ENCODE peak calls at places on chromosomes 13 and 19, in seven cellular contexts. One of them, this sample, is unnamed.

GRCh38 chr13:99681695-99682094 is 180.4 kb downstream of the TM9SF2 start:
- DNase-seq in HepG2: no peak
- DNase-seq in HCT116: no peak
- DNase-seq in GM12878: no peak
- DNase-seq in SK-N-SH: no peak
- DNase-seq in H1: no peak
- DNase-seq in K562: no peak
- DNase-seq in this sample: no peak

GRCh38 chr19:4446801-4447200 is 10.8 kb downstream of the UBXN6 start:
- DNase-seq in HepG2: no peak
- DNase-seq in K562: no peak
- DNase-seq in SK-N-SH: no peak
- DNase-seq in GM12878: no peak
- DNase-seq in H1: no peak
- DNase-seq in HCT116: no peak
- DNase-seq in this sample: no peak

GRCh38 chr19:15195381-15195964 is 5.3 kb downstream of the NOTCH3 start:
- DNase-seq in SK-N-SH: peak
- DNase-seq in HCT116: no peak
- DNase-seq in GM12878: no peak
- DNase-seq in H1: peak
- DNase-seq in K562: no peak
- DNase-seq in HepG2: no peak
- DNase-seq in this sample: peak

GRCh38 chr19:1355258-1355973 is 28.3 kb upstream of the NDUFS7 start:
- DNase-seq in K562: peak
- DNase-seq in H1: no peak
- DNase-seq in GM12878: no peak
- DNase-seq in HepG2: no peak
- DNase-seq in HCT116: no peak
- DNase-seq in SK-N-SH: peak
- DNase-seq in this sample: no peak

GRCh38 chr13:66835040-66835628 is 395.0 kb downstream of the PCDH9 start:
- DNase-seq in HepG2: peak
- DNase-seq in HCT116: no peak
- DNase-seq in K562: peak
- DNase-seq in H1: no peak
- DNase-seq in SK-N-SH: peak
- DNase-seq in GM12878: no peak
- DNase-seq in this sample: no peak

GRCh38 chr13:56332671-56333070 is 808.0 kb upstream of the PRR20A start:
- DNase-seq in HCT116: no peak
- DNase-seq in K562: no peak
- DNase-seq in GM12878: no peak
- DNase-seq in H1: no peak
- DNase-seq in HepG2: no peak
- DNase-seq in SK-N-SH: no peak
- DNase-seq in this sample: no peak

GRCh38 chr13:97211986-97212385 is 10.1 kb upstream of the MBNL2 start:
- DNase-seq in SK-N-SH: no peak
- DNase-seq in GM12878: no peak
- DNase-seq in HCT116: no peak
- DNase-seq in H1: no peak
- DNase-seq in K562: no peak
- DNase-seq in HepG2: no peak
- DNase-seq in this sample: no peak

GRCh38 chr19:1457892-1458291 is 8.0 kb downstream of the APC2 start:
- DNase-seq in HepG2: no peak
- DNase-seq in H1: no peak
- DNase-seq in SK-N-SH: no peak
- DNase-seq in K562: no peak
- DNase-seq in GM12878: no peak
- DNase-seq in HCT116: no peak
- DNase-seq in this sample: no peak

GRCh38 chr13:51453959-51454703 is 1.3 kb upstream of the INTS6 start:
- DNase-seq in H1: no peak
- DNase-seq in K562: peak
- DNase-seq in HepG2: no peak
- DNase-seq in GM12878: no peak
- DNase-seq in SK-N-SH: peak
- DNase-seq in HCT116: no peak
- DNase-seq in this sample: peak

DNA sequence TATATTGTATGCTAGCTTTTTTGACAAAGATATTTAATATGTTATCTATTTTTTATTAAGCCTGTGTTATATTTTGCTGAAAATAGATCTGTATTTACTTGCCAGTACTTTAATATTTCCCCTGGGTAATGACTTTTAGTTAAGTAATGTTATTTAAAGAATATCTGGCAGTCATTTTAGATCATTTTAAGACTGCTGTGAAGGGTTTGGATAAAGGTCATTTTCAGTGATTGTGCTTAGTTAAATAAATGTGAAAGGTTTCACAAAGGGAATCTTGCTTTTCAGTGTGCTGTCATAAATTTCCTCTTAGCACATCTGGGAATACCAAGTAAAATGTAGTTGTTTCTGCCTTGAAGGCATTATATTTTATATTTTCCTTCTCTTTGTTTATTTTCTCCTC is 88.0 kb downstream of the MAB21L1 start:
- DNase-seq in SK-N-SH: no peak
- DNase-seq in HepG2: no peak
- DNase-seq in H1: no peak
- DNase-seq in HCT116: no peak
- DNase-seq in GM12878: no peak
- DNase-seq in K562: no peak
- DNase-seq in this sample: no peak
- TF ChIP-seq JUND in SK-N-SH: no peak
- TF ChIP-seq JUND in HepG2: no peak
- TF ChIP-seq JUND in H1: no peak
- TF ChIP-seq JUND in HCT116: no peak
- TF ChIP-seq JUND in GM12878: no peak
- TF ChIP-seq JUND in K562: no peak
- TF ChIP-seq JUND in this sample: no peak

DNA sequence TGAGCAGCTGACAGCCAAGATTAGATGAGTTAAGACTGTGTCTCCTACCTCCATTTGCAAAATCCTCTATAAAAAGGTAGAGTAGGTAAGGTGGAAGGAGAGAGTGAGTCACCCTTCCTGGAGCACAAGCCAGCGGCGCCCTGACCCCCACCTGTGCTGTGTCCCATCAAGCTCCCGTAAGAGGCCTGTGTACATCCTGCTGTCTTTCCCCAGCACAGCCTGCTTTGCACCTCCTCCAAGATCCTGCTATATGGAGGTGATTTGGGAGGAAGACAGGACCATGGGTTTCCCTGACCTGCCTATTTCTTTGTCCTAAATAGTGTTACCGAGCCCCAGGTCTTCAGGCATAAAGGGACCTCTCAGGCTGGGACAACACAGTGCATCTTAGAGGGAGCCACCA is 62.3 kb upstream of the UQCRFS1 start:
- DNase-seq in K562: no peak
- DNase-seq in GM12878: no peak
- DNase-seq in HCT116: no peak
- DNase-seq in SK-N-SH: no peak
- DNase-seq in HepG2: no peak
- DNase-seq in H1: no peak
- DNase-seq in this sample: no peak
- TF ChIP-seq JUND in K562: no peak
- TF ChIP-seq JUND in GM12878: no peak
- TF ChIP-seq JUND in HCT116: no peak
- TF ChIP-seq JUND in SK-N-SH: no peak
- TF ChIP-seq JUND in HepG2: no peak
- TF ChIP-seq JUND in H1: no peak
- TF ChIP-seq JUND in this sample: no peak

DNA sequence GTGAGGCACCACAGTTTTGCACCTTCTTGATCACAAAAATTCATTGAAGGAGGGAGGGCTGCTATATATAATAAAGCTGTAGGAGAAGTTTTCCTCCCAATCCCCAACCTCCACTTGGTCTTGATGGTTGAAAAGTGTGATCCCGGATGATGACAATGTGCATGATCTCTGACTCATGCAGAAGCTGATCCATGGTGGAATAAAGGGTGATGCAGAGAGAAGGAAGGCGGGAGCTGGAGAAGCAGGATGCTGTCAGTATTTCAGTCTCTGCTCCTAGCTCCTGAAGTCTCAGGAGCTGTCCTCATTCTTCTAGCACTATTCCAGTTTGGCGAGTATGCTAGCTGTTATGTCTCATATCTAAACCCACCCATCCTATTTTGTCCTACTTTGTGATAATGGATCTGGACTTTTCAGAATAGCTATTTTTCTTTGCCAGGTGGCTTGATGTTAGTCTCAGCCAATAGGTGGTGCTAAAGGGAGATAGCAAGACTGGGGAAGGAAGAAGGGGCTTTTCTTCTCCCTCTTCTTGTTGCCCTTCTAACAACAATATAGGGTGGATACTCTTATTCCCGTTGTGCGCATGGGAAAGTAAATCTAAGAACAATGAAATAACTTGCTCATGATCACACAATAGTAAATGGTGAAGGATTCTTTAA is 65.6 kb upstream of the HTR2A start:
- DNase-seq in HCT116: no peak
- DNase-seq in HepG2: no peak
- DNase-seq in GM12878: no peak
- DNase-seq in SK-N-SH: no peak
- DNase-seq in H1: no peak
- DNase-seq in K562: peak
- DNase-seq in this sample: no peak
- TF ChIP-seq JUND in HCT116: no peak
- TF ChIP-seq JUND in HepG2: no peak
- TF ChIP-seq JUND in GM12878: no peak
- TF ChIP-seq JUND in SK-N-SH: no peak
- TF ChIP-seq JUND in H1: no peak
- TF ChIP-seq JUND in K562: no peak
- TF ChIP-seq JUND in this sample: no peak

DNA sequence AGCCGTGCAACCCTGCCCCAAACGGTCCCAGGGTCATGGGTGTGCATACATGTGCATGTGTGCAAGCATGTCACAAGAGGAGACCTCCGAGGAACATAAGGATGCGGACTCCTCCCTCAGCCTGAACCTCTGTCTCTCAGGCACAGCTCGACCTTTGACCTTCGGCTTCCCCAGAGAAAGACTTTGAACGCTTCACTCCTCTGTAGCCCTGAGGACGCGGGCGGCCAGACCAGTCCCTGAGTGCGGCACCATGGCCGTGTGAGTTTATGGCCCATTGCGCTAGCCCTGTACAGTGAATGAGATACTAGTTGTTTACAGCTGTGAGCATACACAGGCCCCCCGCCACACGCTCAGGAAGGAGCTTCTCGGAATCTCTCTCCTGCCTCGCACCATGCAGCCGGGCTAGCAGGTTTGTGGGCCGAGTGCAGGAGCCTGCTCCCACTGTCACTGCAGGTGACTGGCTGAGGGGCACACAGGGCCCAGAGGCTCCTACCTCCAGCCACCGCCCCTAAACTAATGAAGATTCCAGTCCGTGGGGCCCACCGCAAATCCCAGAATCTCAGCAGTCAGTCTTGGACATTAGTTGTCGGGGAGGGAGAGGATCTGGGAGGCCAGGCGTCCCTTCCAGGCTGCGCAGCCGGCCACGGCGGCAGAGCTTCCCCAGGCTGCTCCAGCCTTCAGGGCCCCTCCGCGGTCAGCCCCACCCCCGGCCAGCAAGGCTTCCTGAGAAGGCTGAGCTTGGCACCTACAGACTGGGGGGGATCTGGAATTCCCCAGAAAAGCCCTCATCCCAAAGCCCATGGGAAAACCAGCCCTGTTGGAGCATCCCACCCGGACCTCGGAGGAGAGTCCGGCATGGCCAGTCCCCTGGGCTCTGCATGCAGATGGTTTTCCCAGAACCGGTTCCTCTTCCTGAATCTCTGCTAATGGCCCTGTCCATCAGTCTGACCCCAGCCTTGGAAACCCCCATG is 10.6 kb downstream of the RASA3 start:
- DNase-seq in SK-N-SH: peak
- DNase-seq in H1: no peak
- DNase-seq in K562: no peak
- DNase-seq in HCT116: no peak
- DNase-seq in GM12878: no peak
- DNase-seq in HepG2: no peak
- DNase-seq in this sample: no peak
- TF ChIP-seq JUND in SK-N-SH: no peak
- TF ChIP-seq JUND in H1: no peak
- TF ChIP-seq JUND in K562: no peak
- TF ChIP-seq JUND in HCT116: no peak
- TF ChIP-seq JUND in GM12878: no peak
- TF ChIP-seq JUND in HepG2: no peak
- TF ChIP-seq JUND in this sample: no peak

GRCh38 chr19:20182232-20182785 is 15.3 kb downstream of the ZNF486 start:
- DNase-seq in SK-N-SH: no peak
- DNase-seq in HCT116: no peak
- DNase-seq in GM12878: no peak
- DNase-seq in HepG2: no peak
- DNase-seq in K562: no peak
- DNase-seq in H1: no peak
- DNase-seq in this sample: no peak
- TF ChIP-seq JUND in SK-N-SH: no peak
- TF ChIP-seq JUND in HCT116: no peak
- TF ChIP-seq JUND in GM12878: no peak
- TF ChIP-seq JUND in HepG2: no peak
- TF ChIP-seq JUND in K562: no peak
- TF ChIP-seq JUND in H1: no peak
- TF ChIP-seq JUND in this sample: no peak

GRCh38 chr13:20550799-20551198 is 16.2 kb upstream of the IFT88 start:
- DNase-seq in HCT116: no peak
- DNase-seq in H1: no peak
- DNase-seq in SK-N-SH: no peak
- DNase-seq in GM12878: no peak
- DNase-seq in K562: no peak
- DNase-seq in HepG2: peak
- DNase-seq in this sample: no peak
- TF ChIP-seq JUND in HCT116: no peak
- TF ChIP-seq JUND in H1: no peak
- TF ChIP-seq JUND in SK-N-SH: no peak
- TF ChIP-seq JUND in GM12878: no peak
- TF ChIP-seq JUND in K562: no peak
- TF ChIP-seq JUND in HepG2: no peak
- TF ChIP-seq JUND in this sample: no peak

DNA sequence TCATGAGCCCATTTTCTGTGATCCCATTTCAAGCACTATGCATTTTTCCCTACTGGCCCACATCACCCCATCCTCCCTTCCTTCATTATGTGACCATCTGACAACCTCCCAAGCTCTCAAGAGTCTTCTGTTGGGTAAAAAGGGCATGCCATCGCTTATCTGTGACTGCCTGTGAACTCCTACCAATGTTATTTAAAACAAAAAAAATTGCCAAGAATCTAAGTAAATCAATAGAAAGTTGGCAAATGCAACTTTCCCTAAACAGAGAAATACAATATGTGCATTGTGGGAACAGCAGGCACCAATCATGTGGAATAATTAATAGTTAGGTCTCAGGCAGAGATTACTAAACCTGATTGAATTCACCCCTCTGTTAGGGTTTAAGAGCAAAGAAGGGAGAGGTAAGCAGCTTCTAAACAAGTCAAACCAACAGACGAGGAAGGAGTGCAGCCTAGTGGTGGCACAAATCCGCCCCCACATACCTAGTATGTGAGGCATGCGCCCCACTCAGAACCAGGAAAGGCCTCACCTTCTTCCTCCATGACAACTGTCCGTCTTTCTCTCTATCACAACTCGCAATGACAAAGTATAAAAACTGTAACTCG is 29.8 kb downstream of the DZIP1 start:
- DNase-seq in HepG2: no peak
- DNase-seq in K562: no peak
- DNase-seq in HCT116: no peak
- DNase-seq in GM12878: no peak
- DNase-seq in H1: no peak
- DNase-seq in SK-N-SH: no peak
- DNase-seq in this sample: no peak
- TF ChIP-seq JUND in HepG2: no peak
- TF ChIP-seq JUND in K562: no peak
- TF ChIP-seq JUND in HCT116: no peak
- TF ChIP-seq JUND in GM12878: no peak
- TF ChIP-seq JUND in H1: no peak
- TF ChIP-seq JUND in SK-N-SH: no peak
- TF ChIP-seq JUND in this sample: no peak

GRCh38 chr19:5958074-5958850 is 19.7 kb downstream of the RANBP3 start:
- DNase-seq in H1: no peak
- DNase-seq in GM12878: no peak
- DNase-seq in K562: no peak
- DNase-seq in SK-N-SH: peak
- DNase-seq in HCT116: no peak
- DNase-seq in HepG2: no peak
- DNase-seq in this sample: peak
- TF ChIP-seq JUND in H1: no peak
- TF ChIP-seq JUND in GM12878: no peak
- TF ChIP-seq JUND in K562: no peak
- TF ChIP-seq JUND in SK-N-SH: no peak
- TF ChIP-seq JUND in HCT116: no peak
- TF ChIP-seq JUND in HepG2: no peak
- TF ChIP-seq JUND in this sample: no peak